ENCODE peak calls at places on chromosomes 6 and 20, in four cellular contexts. E, W, J and B are unnamed samples.
A peak's percentile ranks its signal among the peaks of the same experiment; 100 is the strongest.

GRCh38 chr6:84204011-84204410 is 23.4 kb downstream of the CEP162 start:
- DNase-seq in E (no peak), W (no peak), J (no peak), B (no peak)

GRCh38 chr6:18261877-18262276 is 2.5 kb downstream of the DEK start:
- DNase-seq in W (no peak), J (no peak), E (no peak), B (no peak)

GRCh38 chr6:5126214-5126613 is 41.1 kb downstream of the PPP1R3G start:
- DNase-seq in J (no peak), W (no peak), E (no peak), B (no peak)

GRCh38 chr6:98827295-98828159 is 6.8 kb upstream of the POU3F2 start:
- DNase-seq in W (no peak), E (no peak), J (no peak), B (no peak)

GRCh38 chr6:100780648-100781047 is 100.5 kb downstream of the ASCC3 start:
- DNase-seq in J (no peak), E (no peak), W (no peak), B (no peak)

GRCh38 chr6:3838992-3839867 is 9.9 kb upstream of the FAM50B start:
- DNase-seq in E (no peak), J (no peak), W (no peak), B (no peak)

GRCh38 chr6:158003910-158004695 is 22.4 kb downstream of the SYNJ2 start:
- DNase-seq in W (no peak), E (peak; percentile 4), J (no peak), B (no peak)

GRCh38 chr20:17612287-17612974 is 42.6 kb downstream of the DSTN start:
- DNase-seq in J (no peak), E (peak; percentile 65), W (peak; percentile 73), B (peak; percentile 69)

GRCh38 chr20:38434310-38434741 is 802 bp downstream of the SNHG17 start:
- DNase-seq in W (no peak), E (peak; percentile 52), J (peak; percentile 38), B (no peak)

GRCh38 chr6:43917878-43918382 is 147.9 kb downstream of the VEGFA start:
- DNase-seq in J (no peak), E (peak; percentile 23), W (no peak), B (no peak)

GRCh38 chr6:108501559-108501958 is 59.2 kb upstream of the FOXO3 start:
- DNase-seq in J (no peak), E (no peak), W (no peak), B (no peak)

GRCh38 chr6:31969712-31970603 is 2.0 kb downstream of the DXO start:
- DNase-seq in E (peak; percentile 39), W (no peak), J (no peak), B (no peak)

GRCh38 chr20:57708694-57709673 is 831 bp downstream of the PMEPA1 start:
- DNase-seq in J (peak; percentile 7), W (no peak), E (no peak), B (peak; percentile 72)

GRCh38 chr6:140766999-140767398 is 1365.7 kb upstream of the GJE1 start:
- DNase-seq in E (no peak), J (no peak), W (no peak), B (no peak)

GRCh38 chr6:122696079-122696478 is 83.4 kb upstream of the FABP7 start:
- DNase-seq in W (no peak), J (no peak), E (no peak), B (no peak)

GRCh38 chr6:44219053-44219814 is 2.5 kb downstream of the MYMX start:
- DNase-seq in W (peak; percentile 90), E (peak; percentile 89), J (no peak), B (peak; percentile 94)

DNA sequence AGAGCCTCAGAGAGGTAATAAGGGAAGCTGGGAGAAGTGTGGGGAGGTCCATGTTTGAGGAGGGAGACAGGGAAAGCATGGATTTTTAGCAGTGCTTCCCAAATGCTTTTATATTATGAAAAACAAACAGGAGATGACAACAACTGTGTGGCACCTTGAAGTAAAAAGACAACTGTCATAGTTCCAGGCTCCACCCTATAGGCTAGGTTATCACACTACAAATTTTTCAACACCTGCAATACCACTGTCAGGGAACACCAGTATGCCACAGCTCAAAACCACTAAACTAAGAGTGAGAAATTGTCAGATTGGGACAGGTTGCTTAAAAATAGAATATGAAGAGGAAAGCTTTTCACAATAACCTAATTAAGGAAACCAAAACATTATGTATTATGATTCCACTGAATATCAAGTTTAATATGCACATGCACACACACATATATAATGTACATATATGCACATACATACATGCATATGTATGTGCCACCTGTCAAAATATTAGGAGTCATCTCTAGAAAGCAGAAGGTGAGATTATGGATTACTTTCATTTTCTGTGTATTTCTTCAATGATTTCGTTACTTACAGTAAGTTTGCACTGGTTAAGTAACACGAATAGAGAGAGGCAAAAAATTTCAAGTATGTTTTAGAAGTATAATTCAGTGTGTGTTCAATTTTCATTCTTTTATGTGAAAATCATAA is 261.2 kb downstream of the PTPRK start:
- DNase-seq in J (peak; percentile 18), W (no peak), E (no peak), B (no peak)
- H3K4me1 ChIP-seq in J (peaks cover 15% of the 10 kb centered on the region), W (no peaks in the 10 kb centered on the region), E (peaks cover 11% of the 10 kb centered on the region), B (peaks cover 8% of the 10 kb centered on the region)

GRCh38 chr20:62562831-62563230 is 79.5 kb upstream of the SLCO4A1 start:
- DNase-seq in J (no peak), W (no peak), E (no peak), B (no peak)
- H3K4me3 ChIP-seq in J (no peak overlapping the region), W (no peak overlapping the region), E (no peak overlapping the region), B (no peak overlapping the region)

DNA sequence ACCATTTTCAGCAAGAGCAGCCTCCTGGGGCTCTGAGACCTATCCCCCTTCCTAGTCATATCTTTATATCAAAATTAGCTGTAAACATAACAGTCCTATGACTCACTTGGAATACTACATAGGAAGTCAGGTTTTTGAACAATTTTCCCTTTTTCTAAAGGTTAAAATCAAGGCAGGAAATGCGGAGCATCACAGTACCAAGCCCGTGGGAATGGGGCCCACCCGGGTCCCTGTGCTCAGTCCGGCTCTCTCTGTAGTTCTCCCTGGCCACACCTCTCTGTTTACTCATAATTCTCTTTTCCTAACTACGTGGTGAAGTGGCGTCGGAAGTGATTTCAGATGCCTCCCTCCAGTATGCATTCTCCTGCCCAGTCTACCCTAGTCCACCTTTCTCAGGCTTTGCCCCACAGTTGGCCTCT is 109.7 kb upstream of the TMEM170B start:
- DNase-seq in W (no peak), J (no peak), E (no peak), B (no peak)
- H3K27ac ChIP-seq in W (peak overlapping the region; percentile 12), J (no peak overlapping the region), E (peak overlapping the region; percentile 84), B (peak overlapping the region; percentile 78)

DNA sequence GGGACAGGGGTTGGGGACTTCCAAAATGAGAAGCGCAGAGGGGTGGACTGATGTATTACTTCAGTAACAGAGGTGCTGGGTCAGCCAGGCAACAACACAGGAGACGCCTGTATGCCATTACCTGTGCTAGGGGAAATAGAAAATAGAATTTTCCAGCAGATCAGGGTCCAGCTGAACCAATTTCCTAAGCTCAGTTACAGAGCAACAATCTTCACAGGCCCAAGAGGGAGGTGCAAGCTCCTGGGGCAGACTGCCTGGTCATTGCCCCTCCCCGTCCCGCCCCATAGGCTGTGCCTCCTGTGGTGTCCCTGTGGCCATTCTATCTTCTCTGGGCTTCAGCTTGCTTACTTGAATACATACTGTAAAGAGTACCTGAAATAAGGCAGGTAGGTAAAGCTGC is 3.7 kb downstream of the KCNK5 start:
- DNase-seq in W (no peak), J (no peak), E (no peak), B (no peak)
- H3K4me1 ChIP-seq in W (peaks cover 20% of the 10 kb centered on the region), J (peaks cover 18% of the 10 kb centered on the region), E (peaks cover 80% of the 10 kb centered on the region), B (peaks cover 51% of the 10 kb centered on the region)

GRCh38 chr6:42041131-42042055 is 8.9 kb upstream of the TAF8 start:
- DNase-seq in E (no peak), W (no peak), J (no peak), B (no peak)

GRCh38 chr6:42038811-42039408 is 11.4 kb upstream of the TAF8 start:
- DNase-seq in W (no peak), J (no peak), E (no peak), B (no peak)

GRCh38 chr6:42043787-42044475 is 6.4 kb upstream of the TAF8 start:
- DNase-seq in E (peak; percentile 85), W (peak; percentile 90), J (peak; percentile 90), B (peak; percentile 93)

GRCh38 chr6:42045538-42046460 is 4.5 kb upstream of the TAF8 start:
- DNase-seq in J (peak; percentile 98), E (peak; percentile 97), W (peak; percentile 97), B (peak; percentile 97)

GRCh38 chr6:42042108-42042507 is 8.2 kb upstream of the TAF8 start:
- DNase-seq in W (no peak), E (no peak), J (no peak), B (no peak)
- H3K4me3 ChIP-seq in W (no peak overlapping the region), E (no peak overlapping the region), J (peak overlapping the region; percentile 45), B (no peak overlapping the region)

GRCh38 chr20:53695797-53696527 is 102.3 kb upstream of the ZNF217 start:
- DNase-seq in E (no peak), W (peak; percentile 39), J (no peak), B (no peak)

GRCh38 chr20:53691811-53692192 is 98.2 kb upstream of the ZNF217 start:
- DNase-seq in W (no peak), E (no peak), J (no peak), B (no peak)

GRCh38 chr20:53691060-53691810 is 97.6 kb upstream of the ZNF217 start:
- DNase-seq in E (no peak), W (no peak), J (no peak), B (no peak)

GRCh38 chr20:53692465-53693067 is 98.9 kb upstream of the ZNF217 start:
- DNase-seq in W (no peak), E (no peak), J (no peak), B (no peak)

GRCh38 chr20:53693265-53693871 is 99.7 kb upstream of the ZNF217 start:
- DNase-seq in J (peak; percentile 30), W (no peak), E (no peak), B (no peak)
- H3K27ac ChIP-seq in J (peak overlapping the region; percentile 14), W (no peak overlapping the region), E (no peak overlapping the region), B (no peak overlapping the region)

DNA sequence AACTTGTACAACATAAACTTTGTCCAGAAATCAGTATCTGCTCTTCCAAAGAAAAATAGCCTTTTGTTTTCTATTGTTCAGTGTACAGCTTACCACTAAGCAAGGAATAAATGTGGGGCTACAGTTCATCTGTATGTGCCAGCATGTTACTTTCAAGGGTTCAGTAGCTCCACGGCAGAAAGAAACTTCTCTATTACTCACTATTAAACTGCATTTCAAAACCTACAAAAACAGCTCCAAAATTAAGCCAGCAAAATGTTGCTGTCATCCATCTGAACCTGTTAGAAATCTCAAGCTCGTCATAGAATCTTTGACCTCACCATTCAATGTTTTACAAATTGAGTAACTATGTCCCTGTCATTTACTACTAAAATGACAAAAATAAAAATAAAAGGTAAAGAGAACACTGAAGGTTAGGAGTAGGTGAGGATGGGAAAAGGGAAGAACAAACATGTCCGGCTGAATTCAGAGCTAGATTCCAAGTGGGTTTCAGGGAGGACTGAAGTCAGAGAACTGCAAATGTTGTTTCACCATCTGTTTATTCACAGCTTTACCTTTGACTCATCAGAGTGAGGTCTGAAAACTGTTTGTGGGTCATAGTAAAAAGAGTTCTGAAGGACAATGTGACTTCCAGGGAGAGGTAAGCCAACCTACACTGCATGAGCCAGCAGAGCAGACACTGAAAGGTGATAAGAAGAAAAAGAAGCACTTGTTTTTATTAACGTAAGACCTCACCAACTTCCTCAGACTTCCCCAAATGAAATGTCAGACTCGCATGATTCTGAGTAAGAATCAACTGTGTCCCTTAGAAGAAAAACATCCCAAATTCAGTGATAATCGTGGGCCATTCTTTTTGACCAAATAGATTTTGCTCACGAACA is 62.0 kb downstream of the ATXN1 start:
- DNase-seq in W (no peak), J (no peak), E (no peak), B (no peak)
- H3K4me1 ChIP-seq in W (peaks cover 41% of the 10 kb centered on the region), J (no peaks in the 10 kb centered on the region), E (peaks cover 45% of the 10 kb centered on the region), B (peaks cover 51% of the 10 kb centered on the region)